ENCODE peak calls at places on chromosomes 2 and 18, in six cellular contexts. G, R, D, Y, E and B are unnamed samples.
A peak's percentile ranks its signal among the peaks of the same experiment; 100 is the strongest.

GRCh38 chr2:181123798-181124217 is 143.4 kb downstream of the UBE2E3 start:
- DNase-seq in G (no peak), R (no peak), D (no peak), Y (no peak), E (no peak), B (peak; percentile 37)

GRCh38 chr2:227295806-227296205 is 29.2 kb upstream of the MFF start:
- DNase-seq in G (no peak), R (no peak), D (no peak), Y (no peak), E (no peak), B (no peak)

GRCh38 chr18:328928-329327 is 61.1 kb upstream of the THOC1 start:
- DNase-seq in G (no peak), R (no peak), D (no peak), Y (no peak), E (no peak), B (no peak)

GRCh38 chr2:26164641-26165211 is 8.2 kb upstream of the GAREM2 start:
- DNase-seq in G (no peak), R (no peak), D (no peak), Y (no peak), E (no peak), B (no peak)

GRCh38 chr2:129906861-129907235 is 72.6 kb upstream of the RAB6C start:
- DNase-seq in G (no peak), R (no peak), D (peak; percentile 18), Y (no peak), E (no peak), B (no peak)

GRCh38 chr2:205914736-205915510 is 171.1 kb downstream of the INO80D start:
- DNase-seq in G (no peak), R (peak; percentile 5), D (no peak), Y (no peak), E (no peak), B (no peak)

GRCh38 chr18:80159713-80160636 is 50.9 kb downstream of the ADNP2 start:
- DNase-seq in G (no peak), R (no peak), D (peak; percentile 75), Y (peak; percentile 39), E (no peak), B (no peak)

GRCh38 chr2:26905341-26906198 is 57.6 kb downstream of the DPYSL5 start:
- DNase-seq in G (no peak), R (no peak), D (no peak), Y (no peak), E (no peak), B (no peak)

GRCh38 chr2:127702395-127703009 is 1.2 kb downstream of the SFT2D3 start:
- DNase-seq in G (no peak), R (no peak), D (no peak), Y (no peak), E (no peak), B (no peak)

GRCh38 chr2:33498291-33498956 is 22.0 kb downstream of the RASGRP3 start:
- DNase-seq in G (no peak), R (no peak), D (no peak), Y (no peak), E (peak; percentile 55), B (peak; percentile 43)

GRCh38 chr2:163369111-163369510 is 366.7 kb downstream of the FIGN start:
- DNase-seq in G (no peak), R (no peak), D (no peak), Y (no peak), E (peak; percentile 29), B (no peak)

GRCh38 chr2:44168684-44169154 is at the start of gene PPM1B:
- DNase-seq in G (no peak), R (no peak), D (no peak), Y (peak; percentile 99), E (no peak), B (no peak)

GRCh38 chr18:73679941-73680700 is 467.5 kb downstream of the FBXO15 start:
- DNase-seq in G (no peak), R (peak; percentile 50), D (no peak), Y (no peak), E (no peak), B (no peak)

GRCh38 chr2:153588408-153588807 is 109.8 kb upstream of the RPRM start:
- DNase-seq in G (no peak), R (no peak), D (no peak), Y (no peak), E (no peak), B (no peak)

GRCh38 chr2:153589586-153589985 is 111.0 kb upstream of the RPRM start:
- DNase-seq in G (no peak), R (no peak), D (no peak), Y (no peak), E (no peak), B (no peak)

GRCh38 chr2:153584244-153584643 is 105.7 kb upstream of the RPRM start:
- DNase-seq in G (no peak), R (no peak), D (peak; percentile 43), Y (no peak), E (no peak), B (no peak)
- H4K91ac ChIP-seq in G (no peak overlapping the region), R (no peak overlapping the region), D (no peak overlapping the region), Y (no peak overlapping the region), E (no peak overlapping the region), B (no peak overlapping the region)

DNA sequence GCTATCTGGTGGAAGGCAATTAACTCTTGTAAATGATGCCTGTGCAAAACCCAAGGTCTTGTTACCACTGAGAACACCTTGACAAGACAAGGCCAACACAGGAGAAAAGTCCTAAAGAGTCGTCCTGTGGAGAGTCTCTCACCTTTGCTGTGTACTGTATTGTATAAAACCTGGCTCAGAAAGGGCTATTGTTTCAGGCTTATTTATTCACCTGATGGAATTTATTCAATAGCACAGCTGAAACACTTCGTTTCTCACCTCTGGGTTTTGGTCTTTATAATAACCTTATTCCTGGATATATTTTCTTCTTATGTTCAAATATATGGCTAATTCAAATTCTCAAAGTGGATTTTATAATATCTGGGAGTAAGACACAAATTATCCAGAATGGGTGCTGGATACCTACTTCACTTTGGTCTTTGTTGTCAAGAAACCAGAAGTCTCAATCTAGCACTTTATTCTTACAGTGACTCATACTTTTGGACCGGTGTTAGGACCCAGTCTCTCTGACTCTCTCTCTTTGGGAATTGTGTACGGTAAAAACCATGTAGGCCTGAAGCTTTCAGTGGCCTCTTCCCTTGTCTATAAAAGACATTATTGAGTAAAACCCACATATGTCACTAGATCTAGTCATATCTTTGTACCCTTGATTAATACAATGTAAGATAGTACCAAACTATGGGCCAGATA is 16.1 kb upstream of the STAT4 start:
- DNase-seq in G (no peak), R (no peak), D (no peak), Y (no peak), E (no peak), B (no peak)
- H3K9ac ChIP-seq in G (no peak overlapping the region), R (no peak overlapping the region), D (no peak overlapping the region), Y (no peak overlapping the region), E (peak overlapping the region; percentile 10), B (peak overlapping the region; percentile 62)

DNA sequence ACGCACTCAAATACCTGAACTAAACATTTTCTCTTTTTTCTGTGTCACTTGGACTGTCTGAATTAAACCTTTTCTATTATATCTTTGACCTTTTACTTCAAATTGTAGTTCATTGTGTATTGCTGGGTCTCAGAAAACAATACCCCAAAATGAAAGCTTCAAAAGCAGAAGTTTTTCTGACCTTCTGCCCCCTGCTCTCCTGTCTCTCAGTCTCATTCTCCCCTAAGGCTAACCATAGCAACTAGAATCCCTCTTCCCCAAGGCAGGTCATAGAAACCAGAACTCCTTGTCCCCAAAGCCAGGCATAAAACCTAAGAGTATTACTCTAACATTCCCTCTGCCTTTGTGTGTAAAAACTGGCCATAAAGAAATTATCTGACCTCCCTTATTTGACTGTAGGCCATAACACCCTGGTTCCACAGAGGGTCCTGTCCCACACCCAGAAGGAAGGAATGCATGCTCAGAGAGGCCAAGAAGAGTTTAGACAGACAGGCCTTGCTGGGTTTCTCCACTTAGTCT is 93.5 kb upstream of the B3GNT2 start:
- DNase-seq in G (no peak), R (no peak), D (no peak), Y (no peak), E (no peak), B (no peak)
- H4K91ac ChIP-seq in G (no peak overlapping the region), R (no peak overlapping the region), D (no peak overlapping the region), Y (no peak overlapping the region), E (no peak overlapping the region), B (no peak overlapping the region)

DNA sequence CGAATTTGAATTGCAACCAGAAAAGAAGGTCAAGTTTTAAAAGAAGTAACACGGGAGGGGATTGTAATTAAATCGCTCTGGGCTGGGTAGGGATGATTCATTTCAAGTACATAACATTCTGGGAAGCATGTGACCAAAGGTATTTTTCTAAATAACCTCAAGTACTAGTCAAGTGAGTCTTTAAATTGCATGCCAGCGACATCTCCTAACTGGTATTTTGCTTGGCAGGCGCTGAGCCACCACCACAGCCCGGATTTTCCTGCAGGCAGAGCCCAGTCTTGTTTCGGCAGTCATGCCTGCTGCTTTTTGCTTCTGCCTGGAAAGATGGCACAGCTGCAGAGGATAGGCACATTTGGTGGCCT is 33.7 kb upstream of the NPAS2 start:
- DNase-seq in G (no peak), R (peak; percentile 82), D (no peak), Y (no peak), E (peak; percentile 77), B (peak; percentile 34)
- H3K9ac ChIP-seq in G (no peak overlapping the region), R (no peak overlapping the region), D (no peak overlapping the region), Y (no peak overlapping the region), E (no peak overlapping the region), B (no peak overlapping the region)

GRCh38 chr2:72183466-72183865 is 35.8 kb upstream of the CYP26B1 start:
- DNase-seq in G (no peak), R (no peak), D (no peak), Y (no peak), E (no peak), B (no peak)

GRCh38 chr2:72185166-72185565 is 37.5 kb upstream of the CYP26B1 start:
- DNase-seq in G (no peak), R (no peak), D (no peak), Y (no peak), E (no peak), B (no peak)

GRCh38 chr2:72180351-72180750 is 32.7 kb upstream of the CYP26B1 start:
- DNase-seq in G (no peak), R (no peak), D (no peak), Y (no peak), E (peak; percentile 61), B (no peak)

GRCh38 chr2:72181616-72182015 is 34.0 kb upstream of the CYP26B1 start:
- DNase-seq in G (no peak), R (no peak), D (no peak), Y (no peak), E (peak; percentile 72), B (no peak)

DNA sequence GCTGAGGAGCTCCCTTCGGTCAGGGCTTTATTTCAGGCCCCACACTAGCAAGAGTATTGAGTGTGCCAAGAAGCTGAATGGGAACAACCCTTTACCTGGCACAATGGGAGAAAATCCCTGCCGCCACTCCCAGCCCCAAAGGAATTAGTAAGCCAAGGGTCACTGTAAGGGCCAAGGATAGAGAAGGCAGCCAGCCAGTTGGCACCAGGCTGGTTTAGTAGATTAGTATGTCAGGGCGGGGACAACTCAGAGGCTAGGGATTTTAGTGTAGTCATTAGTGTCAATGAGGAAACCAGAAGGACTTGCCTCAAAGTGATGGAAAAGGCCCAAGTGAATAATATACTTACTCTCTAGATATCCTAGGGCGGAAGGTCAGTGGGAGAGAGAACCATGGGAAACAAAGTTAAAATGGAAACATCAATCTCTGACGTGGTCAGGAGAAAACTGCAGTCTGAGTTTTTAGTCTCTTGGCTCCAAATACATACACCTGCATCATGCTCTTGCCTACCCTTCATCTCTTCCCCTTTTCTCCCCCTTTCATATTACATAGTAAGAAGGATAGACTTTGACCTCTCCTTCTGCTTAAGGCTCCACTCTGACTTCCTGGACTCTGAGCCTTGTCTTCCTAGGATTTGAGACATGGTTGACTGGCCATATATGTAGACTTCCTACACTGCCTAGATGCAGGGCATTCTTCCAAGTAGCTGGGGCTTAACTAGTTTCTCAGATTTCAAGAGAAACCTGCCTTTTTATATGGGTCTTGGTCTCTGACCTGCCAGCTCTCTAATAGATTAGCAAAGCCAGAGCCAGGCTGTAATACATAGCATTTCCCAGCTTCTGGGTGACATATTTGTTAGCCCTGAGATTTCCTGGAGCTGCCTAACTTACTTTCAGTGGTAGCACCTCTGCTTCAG is 35.1 kb upstream of the CYP26B1 start:
- DNase-seq in G (no peak), R (no peak), D (no peak), Y (no peak), E (no peak), B (no peak)
- H4K91ac ChIP-seq in G (no peak overlapping the region), R (no peak overlapping the region), D (no peak overlapping the region), Y (no peak overlapping the region), E (peak overlapping the region; percentile 47), B (no peak overlapping the region)